ENCODE peak calls at places on chromosome 15, in four cellular contexts. One of them, this sample, is unnamed.

GRCh38 chr15:101808201-101808600 is 3.8 kb upstream of the OR4F15 start:
- DNase-seq in AG04449: no peak
- DNase-seq in GM23338: no peak
- DNase-seq in CD8-positive, alpha-beta T cell: no peak
- DNase-seq in this sample: peak; percentile 50

GRCh38 chr15:89018235-89018634 is 70.0 kb upstream of the ABHD2 start:
- DNase-seq in AG04449: peak; percentile 44
- DNase-seq in GM23338: no peak
- DNase-seq in CD8-positive, alpha-beta T cell: no peak
- DNase-seq in this sample: no peak

GRCh38 chr15:28101983-28102441 is 2.9 kb upstream of the OCA2 start:
- DNase-seq in AG04449: no peak
- DNase-seq in GM23338: no peak
- DNase-seq in CD8-positive, alpha-beta T cell: no peak
- DNase-seq in this sample: no peak

GRCh38 chr15:61834076-61834697 is 226.1 kb downstream of the VPS13C start:
- DNase-seq in AG04449: peak; percentile 23
- DNase-seq in GM23338: peak; percentile 90
- DNase-seq in CD8-positive, alpha-beta T cell: peak; percentile 76
- DNase-seq in this sample: peak; percentile 19

GRCh38 chr15:65254237-65254820 is 32.4 kb downstream of the PARP16 start:
- DNase-seq in AG04449: no peak
- DNase-seq in GM23338: peak; percentile 38
- DNase-seq in CD8-positive, alpha-beta T cell: no peak
- DNase-seq in this sample: no peak

GRCh38 chr15:38377547-38378161 is 76.3 kb upstream of the FAM98B start:
- DNase-seq in AG04449: no peak
- DNase-seq in GM23338: no peak
- DNase-seq in CD8-positive, alpha-beta T cell: no peak
- DNase-seq in this sample: no peak

GRCh38 chr15:64246364-64247189 is 83.8 kb upstream of the PPIB start:
- DNase-seq in AG04449: peak; percentile 50
- DNase-seq in GM23338: peak; percentile 34
- DNase-seq in CD8-positive, alpha-beta T cell: no peak
- DNase-seq in this sample: peak; percentile 92

GRCh38 chr15:52208306-52208946 is 17.2 kb upstream of the GNB5 start:
- DNase-seq in AG04449: no peak
- DNase-seq in GM23338: peak; percentile 87
- DNase-seq in CD8-positive, alpha-beta T cell: peak; percentile 79
- DNase-seq in this sample: no peak

GRCh38 chr15:64187396-64188191 is 24.8 kb upstream of the PPIB start:
- DNase-seq in AG04449: no peak
- DNase-seq in GM23338: no peak
- DNase-seq in CD8-positive, alpha-beta T cell: no peak
- DNase-seq in this sample: no peak

GRCh38 chr15:78551902-78552301 is 11.7 kb downstream of the PSMA4 start:
- DNase-seq in AG04449: no peak
- DNase-seq in GM23338: no peak
- DNase-seq in CD8-positive, alpha-beta T cell: no peak
- DNase-seq in this sample: no peak

GRCh38 chr15:77866186-77866585 is 211.3 kb downstream of the TBC1D2B start:
- DNase-seq in AG04449: no peak
- DNase-seq in GM23338: no peak
- DNase-seq in CD8-positive, alpha-beta T cell: no peak
- DNase-seq in this sample: no peak

GRCh38 chr15:73331991-73332925 is 36.5 kb downstream of the HCN4 start:
- DNase-seq in AG04449: no peak
- DNase-seq in GM23338: no peak
- DNase-seq in CD8-positive, alpha-beta T cell: no peak
- DNase-seq in this sample: no peak

GRCh38 chr15:41820791-41821423 is 7.0 kb upstream of the JMJD7 start:
- DNase-seq in AG04449: no peak
- DNase-seq in GM23338: no peak
- DNase-seq in CD8-positive, alpha-beta T cell: no peak
- DNase-seq in this sample: no peak

GRCh38 chr15:40932146-40932545 is 3.0 kb downstream of the DLL4 start:
- DNase-seq in AG04449: no peak
- DNase-seq in GM23338: no peak
- DNase-seq in CD8-positive, alpha-beta T cell: no peak
- DNase-seq in this sample: no peak

DNA sequence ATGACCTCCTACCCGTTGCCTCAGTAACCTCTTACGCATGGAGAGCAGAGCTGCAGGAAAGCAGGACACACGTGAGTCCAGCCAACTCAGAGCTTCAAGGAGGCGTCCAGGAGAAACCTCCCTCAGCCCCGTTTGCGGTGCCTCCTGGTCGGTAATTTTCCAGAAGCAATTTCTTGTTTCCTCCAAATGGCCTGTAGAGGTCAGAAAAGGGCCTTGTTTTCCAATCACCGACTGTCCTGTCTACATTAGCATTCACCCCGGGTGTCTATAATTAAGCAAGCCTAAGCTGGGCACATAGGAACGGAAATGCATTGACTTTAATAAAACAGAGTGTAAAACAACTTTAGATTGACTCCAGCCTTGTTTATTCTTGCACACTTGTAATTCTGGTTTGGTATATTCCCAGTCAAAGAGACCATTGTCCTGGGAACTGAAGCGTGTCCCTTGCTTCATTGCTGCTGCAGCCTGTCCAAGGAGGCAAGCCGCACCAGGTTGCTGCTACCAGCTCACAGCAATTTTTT is 836.2 kb downstream of the AGBL1 start:
- DNase-seq in AG04449: peak; percentile 9
- DNase-seq in GM23338: peak; percentile 76
- DNase-seq in CD8-positive, alpha-beta T cell: no peak
- DNase-seq in this sample: peak; percentile 25
- TF ChIP-seq CTCF in AG04449: peak; percentile 36
- TF ChIP-seq CTCF in GM23338: peak; percentile 74
- TF ChIP-seq CTCF in CD8-positive, alpha-beta T cell: no peak
- TF ChIP-seq CTCF in this sample: peak; percentile 54

DNA sequence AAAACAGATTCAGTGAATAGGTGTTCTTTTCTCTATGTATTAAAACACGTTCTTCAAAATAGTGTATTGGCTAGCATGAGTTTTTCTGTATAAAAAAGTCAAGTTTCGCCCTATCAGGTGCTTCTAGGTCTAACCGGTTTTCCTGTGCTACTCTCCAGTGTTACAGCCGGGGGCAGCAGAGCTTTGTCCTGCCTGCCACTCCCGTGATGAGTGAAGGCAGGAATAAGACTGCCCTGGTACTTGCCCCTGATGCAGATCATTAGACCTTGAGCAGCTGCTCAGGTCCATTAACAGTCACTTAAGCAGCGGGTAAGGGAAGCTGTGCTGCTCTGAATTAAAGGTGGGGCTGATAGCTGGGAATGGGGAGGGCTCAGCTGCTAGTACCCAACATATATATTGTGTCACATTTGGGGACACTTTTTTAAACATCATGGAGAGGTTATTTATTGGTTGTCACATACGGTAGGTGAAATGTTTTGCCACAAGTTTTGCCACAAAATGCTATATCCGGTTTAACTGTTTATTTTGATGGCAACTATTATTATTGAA is 1.3 kb upstream of the UNC13C start:
- DNase-seq in AG04449: no peak
- DNase-seq in GM23338: peak; percentile 37
- DNase-seq in CD8-positive, alpha-beta T cell: no peak
- DNase-seq in this sample: peak; percentile 25
- TF ChIP-seq CTCF in AG04449: no peak
- TF ChIP-seq CTCF in GM23338: peak; percentile 46
- TF ChIP-seq CTCF in CD8-positive, alpha-beta T cell: no peak
- TF ChIP-seq CTCF in this sample: peak; percentile 73

DNA sequence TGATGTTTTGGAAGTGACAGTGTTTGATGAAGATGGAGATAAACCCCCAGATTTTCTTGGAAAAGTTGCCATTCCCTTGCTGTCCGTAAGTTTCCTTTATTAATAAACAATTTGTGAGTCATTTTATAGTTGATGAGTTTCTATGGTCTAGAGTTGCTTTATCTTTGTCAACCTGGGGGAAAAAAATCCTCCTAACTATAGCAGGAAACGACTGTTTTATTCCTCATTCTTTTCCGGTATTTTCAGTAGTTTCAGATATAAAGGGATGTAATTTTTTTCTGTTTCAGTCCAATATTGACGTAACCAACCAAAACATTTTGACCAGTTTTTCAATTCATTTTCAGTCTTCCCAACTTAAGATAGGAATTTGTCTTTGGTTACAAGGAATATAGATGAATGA is 154.1 kb downstream of the MCTP2 start:
- DNase-seq in AG04449: no peak
- DNase-seq in GM23338: no peak
- DNase-seq in CD8-positive, alpha-beta T cell: no peak
- DNase-seq in this sample: no peak
- TF ChIP-seq CTCF in AG04449: no peak
- TF ChIP-seq CTCF in GM23338: no peak
- TF ChIP-seq CTCF in CD8-positive, alpha-beta T cell: no peak
- TF ChIP-seq CTCF in this sample: no peak

DNA sequence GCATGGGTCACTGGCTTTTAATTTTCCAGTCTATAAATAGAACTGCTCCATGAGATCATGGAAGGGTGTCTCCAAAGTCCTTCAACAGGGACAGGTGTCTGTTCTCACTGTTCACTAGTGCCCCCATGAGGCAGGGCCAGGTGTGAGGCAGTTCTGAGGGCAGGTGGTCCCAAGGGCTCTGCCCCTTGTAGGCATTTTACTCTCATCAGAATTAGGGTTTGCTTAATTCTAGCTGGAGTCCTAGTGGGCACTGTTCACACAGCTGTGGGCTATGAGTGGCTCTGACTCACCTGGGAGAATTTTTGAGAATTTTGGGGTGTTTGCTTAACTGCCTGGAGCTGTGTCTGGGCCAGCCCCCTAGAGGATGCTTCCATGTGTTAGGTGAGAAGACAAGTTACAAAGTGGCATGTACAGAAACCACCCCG is 248.0 kb upstream of the LYSMD4 start:
- DNase-seq in AG04449: no peak
- DNase-seq in GM23338: peak; percentile 37
- DNase-seq in CD8-positive, alpha-beta T cell: no peak
- DNase-seq in this sample: no peak
- TF ChIP-seq CTCF in AG04449: no peak
- TF ChIP-seq CTCF in GM23338: peak; percentile 73
- TF ChIP-seq CTCF in CD8-positive, alpha-beta T cell: no peak
- TF ChIP-seq CTCF in this sample: peak; percentile 6